ENCODE peak calls at places on chromosomes 4 and X, in four cellular contexts. I is NB4, T is thyroid gland, J is cardiac fibroblast. U is an unnamed sample.

GRCh38 chrX:133418588-133418987 is 3.3 kb upstream of the GPC4 start:
- DNase-seq in I (no peak), T (no peak), J (no peak), U (no peak)

GRCh38 chr4:86331362-86331761 is 28.5 kb downstream of the MAPK10 start:
- DNase-seq in I (no peak), T (peak; percentile 67), J (no peak), U (no peak)

GRCh38 chrX:29397506-29397905 is 810.3 kb downstream of the IL1RAPL1 start:
- DNase-seq in I (no peak), T (no peak), J (peak; percentile 31), U (no peak)

GRCh38 chr4:76153356-76153755 is 5.2 kb upstream of the NUP54 start:
- DNase-seq in I (no peak), T (no peak), J (no peak), U (no peak)

GRCh38 chr4:83819582-83819981 is 283.7 kb downstream of the GPAT3 start:
- DNase-seq in I (no peak), T (no peak), J (no peak), U (no peak)

GRCh38 chr4:168353746-168354145 is 35.2 kb upstream of the DDX60 start:
- DNase-seq in I (no peak), T (no peak), J (no peak), U (no peak)

GRCh38 chr4:26717332-26717731 is 133.4 kb downstream of the TBC1D19 start:
- DNase-seq in I (peak; percentile 19), T (no peak), J (peak; percentile 87), U (no peak)

GRCh38 chr4:147285751-147286150 is 195.1 kb upstream of the EDNRA start:
- DNase-seq in I (no peak), T (no peak), J (peak; percentile 49), U (no peak)

GRCh38 chrX:97295954-97296353 is 412.2 kb downstream of the RPA4 start:
- DNase-seq in I (no peak), T (no peak), J (no peak), U (no peak)

GRCh38 chr4:8702516-8703400 is 110.2 kb downstream of the CPZ start:
- DNase-seq in I (no peak), T (no peak), J (no peak), U (no peak)

GRCh38 chr4:100009490-100009889 is 59.4 kb upstream of the H2AZ1 start:
- DNase-seq in I (no peak), T (no peak), J (no peak), U (no peak)

GRCh38 chr4:180141734-180142133 is 2101.5 kb upstream of the TENM3 start:
- DNase-seq in I (no peak), T (no peak), J (no peak), U (no peak)

GRCh38 chr4:53816561-53816960 is 225.3 kb upstream of the LNX1 start:
- DNase-seq in I (no peak), T (no peak), J (no peak), U (no peak)

GRCh38 chrX:6738518-6739470 is 203.9 kb upstream of the VCX3A start:
- DNase-seq in I (no peak), T (no peak), J (no peak), U (no peak)

GRCh38 chr4:5366421-5366820 is 315.1 kb downstream of the STK32B start:
- DNase-seq in I (no peak), T (no peak), J (peak; percentile 7), U (peak; percentile 35)

GRCh38 chrX:109751698-109752097 is 18.6 kb upstream of the ACSL4 start:
- DNase-seq in I (no peak), T (no peak), J (no peak), U (no peak)

GRCh38 chr4:17163156-17163555 is 264.7 kb upstream of the LDB2 start:
- DNase-seq in I (no peak), T (no peak), J (no peak), U (no peak)

GRCh38 chr4:67658302-67658701 is 42.7 kb downstream of the UBA6 start:
- DNase-seq in I (no peak), T (no peak), J (no peak), U (no peak)

DNA sequence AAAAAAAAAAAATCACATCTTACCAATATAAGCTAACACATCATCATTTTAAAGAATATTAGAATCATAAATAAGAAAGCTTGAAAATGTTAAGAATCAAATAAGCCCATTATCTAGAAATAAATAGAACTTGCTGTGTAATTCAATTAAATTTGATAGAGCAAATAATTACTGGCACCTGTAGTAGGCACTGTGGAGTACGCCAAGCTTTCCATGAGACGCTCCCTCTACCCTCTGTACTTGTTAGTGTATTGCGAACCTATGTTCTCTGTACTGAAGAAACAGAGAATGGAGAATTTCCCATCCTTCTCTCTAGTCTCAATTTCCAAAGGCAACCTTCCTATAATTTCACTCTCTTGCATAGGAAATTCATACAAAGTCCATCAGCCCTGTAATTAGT is 61.7 kb upstream of the HAND2 start:
- DNase-seq in I (no peak), T (no peak), J (no peak), U (no peak)
- TF ChIP-seq CTCF in I (no peak), T (no peak), J (no peak), U (no peak)

GRCh38 chrX:40244980-40245379 is 147.2 kb upstream of the BCOR start:
- DNase-seq in I (no peak), T (no peak), J (peak; percentile 47), U (no peak)

GRCh38 chrX:40247382-40247781 is 149.6 kb upstream of the BCOR start:
- DNase-seq in I (no peak), T (no peak), J (no peak), U (no peak)

GRCh38 chrX:40244116-40244515 is 146.4 kb upstream of the BCOR start:
- DNase-seq in I (no peak), T (no peak), J (no peak), U (no peak)

GRCh38 chrX:40243699-40244098 is 145.9 kb upstream of the BCOR start:
- DNase-seq in I (no peak), T (no peak), J (no peak), U (no peak)

DNA sequence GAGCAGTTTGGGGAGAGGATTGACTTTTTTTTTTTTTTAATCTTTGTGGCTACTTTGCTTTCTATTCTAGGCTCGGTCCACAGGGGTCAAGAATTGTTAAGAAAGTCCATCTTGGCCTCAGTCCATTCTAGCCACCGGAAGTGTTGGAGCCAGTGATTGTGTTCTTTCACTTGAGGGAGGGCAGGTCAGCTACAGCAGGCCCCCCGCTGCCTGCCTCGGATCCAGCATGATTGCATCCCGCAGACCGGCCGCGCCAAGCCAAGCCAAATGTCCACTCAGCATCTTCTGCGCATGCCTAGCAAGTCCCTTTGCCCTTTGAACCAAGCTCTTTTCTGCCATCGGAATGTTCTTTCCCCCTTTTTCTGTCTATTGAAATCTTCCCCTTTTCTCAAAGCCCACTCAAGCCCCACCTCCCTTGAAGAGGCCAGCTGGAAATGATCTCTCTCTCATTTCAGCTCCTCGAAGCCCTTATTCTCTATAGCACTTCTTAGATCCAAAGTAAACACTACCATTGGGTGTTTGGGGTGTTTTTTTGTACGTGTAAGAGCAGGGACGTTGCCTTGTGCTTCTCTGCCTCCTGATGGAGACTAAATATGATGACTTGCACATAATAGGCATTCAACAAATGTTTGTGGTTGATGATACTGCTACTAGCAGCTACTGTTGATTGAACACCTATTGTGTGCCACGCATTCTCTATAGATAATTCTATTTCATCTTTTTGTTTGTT is 147.8 kb upstream of the BCOR start:
- DNase-seq in I (no peak), T (peak; percentile 16), J (peak; percentile 65), U (no peak)
- TF ChIP-seq CTCF in I (no peak), T (peak; percentile 22), J (no peak), U (no peak)

DNA sequence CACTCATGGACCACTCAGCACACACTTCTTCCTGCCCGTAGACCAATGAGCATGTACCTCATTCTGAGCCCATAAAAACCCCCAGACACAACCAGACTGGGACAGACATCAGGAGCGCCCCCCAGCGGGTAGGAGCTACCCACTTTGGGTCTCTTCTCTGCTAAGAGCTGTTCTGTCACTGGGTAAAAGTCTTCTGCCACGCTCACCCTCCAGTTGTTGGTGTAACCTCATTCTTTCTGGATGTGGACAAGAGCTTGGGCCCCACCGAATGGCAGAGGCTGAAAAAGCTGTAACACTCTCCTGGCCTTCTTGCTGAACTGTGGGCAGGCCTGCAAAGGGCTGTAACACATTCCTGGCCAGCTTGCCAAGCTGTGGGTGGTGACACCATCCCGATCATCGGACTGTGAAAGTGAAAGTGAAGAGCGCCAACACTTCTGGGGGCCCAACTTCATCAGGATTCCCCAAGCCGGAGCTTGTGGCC is 137.6 kb downstream of the TECRL start:
- DNase-seq in I (peak; percentile 5), T (no peak), J (no peak), U (no peak)
- TF ChIP-seq CTCF in I (peak; percentile 26), T (no peak), J (no peak), U (no peak)

GRCh38 chr4:15744016-15744415 is 34.1 kb upstream of the CD38 start:
- DNase-seq in I (no peak), T (no peak), J (no peak), U (no peak)

GRCh38 chr4:15751155-15751554 is 27.0 kb upstream of the CD38 start:
- DNase-seq in I (no peak), T (no peak), J (no peak), U (no peak)

GRCh38 chr4:15753786-15754185 is 24.3 kb upstream of the CD38 start:
- DNase-seq in I (no peak), T (peak; percentile 17), J (no peak), U (no peak)

GRCh38 chr4:15746110-15746509 is 32.0 kb upstream of the CD38 start:
- DNase-seq in I (no peak), T (no peak), J (no peak), U (no peak)

GRCh38 chr4:15749001-15749400 is 29.1 kb upstream of the CD38 start:
- DNase-seq in I (no peak), T (no peak), J (no peak), U (no peak)
- TF ChIP-seq CTCF in I (no peak), T (no peak), J (no peak), U (no peak)

GRCh38 chrX:24498181-24498580 is 33.1 kb downstream of the PDK3 start:
- DNase-seq in I (peak; percentile 1), T (peak; percentile 4), J (peak; percentile 2), U (no peak)
- TF ChIP-seq CTCF in I (no peak), T (no peak), J (peak; percentile 22), U (no peak)

U was measured in keratinocyte.